ENCODE peak calls at places on chromosomes 12 and 14, in four cellular contexts. D is K562, R is H1, O is HCT116. B is an unnamed sample.

GRCh38 chr12:98985156-98985555 is 340.1 kb downstream of the APAF1 start:
- DNase-seq in O (no peak), R (no peak), D (no peak), B (no peak)

GRCh38 chr14:106642090-106642489 is 1115.7 kb downstream of the TMEM121 start:
- DNase-seq in R (no peak), O (no peak), D (no peak), B (no peak)

GRCh38 chr12:5830121-5830520 is 114.9 kb downstream of the ANO2 start:
- DNase-seq in O (no peak), D (no peak), R (no peak), B (no peak)

GRCh38 chr12:48779869-48780268 is 9.0 kb downstream of the ADCY6 start:
- DNase-seq in R (no peak), O (no peak), D (peak; percentile 32), B (no peak)

GRCh38 chr12:13342971-13343370 is 146.4 kb downstream of the EMP1 start:
- DNase-seq in D (no peak), O (no peak), R (no peak), B (no peak)

GRCh38 chr12:47156167-47156736 is 76.5 kb upstream of the AMIGO2 start:
- DNase-seq in O (no peak), R (no peak), D (peak; percentile 36), B (no peak)

GRCh38 chr12:124456652-124457152 is 110.7 kb downstream of the NCOR2 start:
- DNase-seq in O (no peak), D (no peak), R (no peak), B (no peak)

GRCh38 chr14:103141117-103141796 is 18.0 kb downstream of the TNFAIP2 start:
- DNase-seq in D (peak; percentile 80), O (peak; percentile 73), R (peak; percentile 89), B (no peak)

GRCh38 chr12:122975790-122976647 is 975 bp downstream of the OGFOD2 start:
- DNase-seq in D (peak; percentile 59), O (no peak), R (no peak), B (no peak)

GRCh38 chr14:71588028-71588427 is 344.2 kb upstream of the RGS6 start:
- DNase-seq in D (no peak), O (no peak), R (no peak), B (no peak)

GRCh38 chr12:120692524-120693033 is 5.6 kb downstream of the MLEC start:
- DNase-seq in O (no peak), D (no peak), R (no peak), B (no peak)

GRCh38 chr14:52399104-52399503 is 85.0 kb downstream of the PTGER2 start:
- DNase-seq in R (no peak), O (no peak), D (no peak), B (no peak)

GRCh38 chr14:102363182-102363952 is 626 bp downstream of the TECPR2 start:
- DNase-seq in R (no peak), O (no peak), D (peak; percentile 27), B (no peak)

GRCh38 chr12:22935090-22935489 is 310.1 kb downstream of the ETNK1 start:
- DNase-seq in O (no peak), D (no peak), R (no peak), B (no peak)

GRCh38 chr14:99575043-99576023 is 28.7 kb downstream of the CCDC85C start:
- DNase-seq in O (no peak), R (no peak), D (peak; percentile 17), B (no peak)

GRCh38 chr12:12333980-12334709 is 15.9 kb downstream of the MANSC1 start:
- DNase-seq in O (peak; percentile 47), D (peak; percentile 67), R (peak; percentile 69), B (peak; percentile 19)

GRCh38 chr12:12334710-12335040 is 15.4 kb downstream of the MANSC1 start:
- DNase-seq in O (no peak), R (no peak), D (no peak), B (no peak)

GRCh38 chr12:12336049-12336411 is 14.0 kb downstream of the MANSC1 start:
- DNase-seq in D (no peak), O (no peak), R (no peak), B (peak; percentile 27)

GRCh38 chr12:12336511-12336910 is 13.5 kb downstream of the MANSC1 start:
- DNase-seq in D (no peak), R (no peak), O (no peak), B (no peak)

DNA sequence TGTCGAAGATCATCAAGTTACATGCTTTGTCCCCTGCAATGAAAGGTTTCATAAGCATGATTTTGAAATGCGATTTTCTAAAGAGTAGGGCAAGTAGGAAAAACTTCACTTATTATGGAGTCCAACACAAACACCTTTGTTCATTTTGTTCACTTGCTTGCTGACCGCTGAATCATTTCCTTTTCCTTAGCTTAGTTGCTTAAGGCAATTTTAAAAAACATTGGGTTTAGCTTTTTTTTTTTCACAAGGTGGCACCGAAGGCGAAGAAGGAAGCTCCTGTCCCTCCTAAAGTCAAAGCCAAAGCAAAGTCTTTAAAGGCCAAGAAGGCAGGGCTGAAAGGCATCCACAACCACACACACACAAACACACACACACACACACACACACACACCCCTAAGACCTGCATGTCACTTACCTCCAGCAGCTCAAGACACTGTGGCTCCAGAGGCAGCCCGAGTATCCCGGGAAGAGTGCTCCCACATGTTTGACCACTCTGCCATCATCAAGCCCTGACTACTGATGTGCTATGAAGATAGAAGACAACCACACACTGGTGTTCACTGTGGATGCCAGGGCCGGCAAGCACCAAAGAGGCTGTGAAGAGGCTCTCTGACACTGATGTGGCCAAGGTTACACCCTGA is 11.4 kb downstream of the MANSC1 start:
- DNase-seq in D (no peak), O (no peak), R (no peak), B (no peak)
- TF ChIP-seq SRF in D (no peak), O (no peak), R (no peak), B (no peak)

GRCh38 chr12:90842477-90842876 is 112.5 kb downstream of the CCER1 start:
- DNase-seq in D (no peak), O (no peak), R (no peak), B (no peak)
- TF ChIP-seq SRF in D (no peak), O (no peak), R (no peak), B (no peak)

GRCh38 chr14:76770521-76771431 is 9.5 kb downstream of the VASH1 start:
- DNase-seq in R (peak; percentile 37), O (no peak), D (no peak), B (no peak)

GRCh38 chr14:76767681-76768055 is 6.4 kb downstream of the VASH1 start:
- DNase-seq in O (no peak), D (no peak), R (peak; percentile 53), B (no peak)

GRCh38 chr14:76768671-76769500 is 7.6 kb downstream of the VASH1 start:
- DNase-seq in R (peak; percentile 41), D (no peak), O (no peak), B (no peak)

GRCh38 chr14:76769636-76770292 is 8.5 kb downstream of the VASH1 start:
- DNase-seq in D (no peak), O (no peak), R (peak; percentile 40), B (no peak)

DNA sequence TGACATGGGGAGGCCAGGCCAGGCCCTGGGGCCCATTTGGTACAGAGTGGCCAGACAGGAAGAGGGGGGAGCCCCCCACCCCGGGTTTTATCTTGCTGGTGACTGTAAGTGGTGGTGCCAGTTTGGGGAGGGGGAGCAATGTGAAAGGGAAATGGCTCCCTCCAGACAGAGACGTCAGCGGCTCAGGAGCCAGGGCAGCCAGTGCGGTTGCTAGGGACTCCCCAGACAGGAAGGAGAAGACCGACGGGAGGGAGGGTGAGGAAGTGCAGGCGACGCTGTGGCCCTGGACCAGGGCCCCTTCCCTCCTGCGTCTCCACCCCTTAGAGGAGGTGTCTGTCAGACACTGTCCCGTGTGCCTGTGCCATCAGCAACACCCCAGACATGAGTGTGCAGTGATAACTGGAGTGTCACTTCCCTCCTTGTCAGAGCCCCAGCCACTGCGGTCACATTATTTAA is 7.0 kb downstream of the VASH1 start:
- DNase-seq in O (no peak), D (peak; percentile 75), R (peak; percentile 71), B (peak; percentile 47)
- TF ChIP-seq SRF in O (no peak), D (no peak), R (no peak), B (no peak)

GRCh38 chr12:52757449-52758176 is 19.5 kb downstream of the KRT76 start:
- DNase-seq in O (no peak), R (no peak), D (no peak), B (no peak)

GRCh38 chr12:52753283-52753682 is 23.9 kb downstream of the KRT76 start:
- DNase-seq in D (no peak), R (no peak), O (no peak), B (no peak)

GRCh38 chr12:52756281-52756960 is 20.7 kb downstream of the KRT76 start:
- DNase-seq in R (no peak), D (no peak), O (no peak), B (no peak)

GRCh38 chr12:52754135-52754534 is 23.0 kb downstream of the KRT76 start:
- DNase-seq in R (no peak), D (no peak), O (no peak), B (no peak)

GRCh38 chr12:52755533-52755932 is 21.6 kb downstream of the KRT76 start:
- DNase-seq in R (no peak), O (no peak), D (no peak), B (no peak)
- TF ChIP-seq SRF in R (no peak), O (no peak), D (no peak), B (no peak)